ENCODE peak calls at places on chromosomes 12 and 14, in nine cellular contexts. J is fibroblast of mammary gland, V is NCI-H1105, D is cardiac muscle cell, M is NCI-H345, Z is T follicular helper cell, E is kidney tubule cell, Q is NCI-H2107, H is gastrocnemius medialis. L is an unnamed sample.

GRCh38 chr12:121391619-121392324 is 8.1 kb upstream of the RNF34 start:
- DNase-seq in J (peak; percentile 54), V (no peak), D (no peak), M (no peak), Z (no peak), E (no peak), Q (no peak), H (no peak), L (no peak)

GRCh38 chr14:64875350-64875749 is 4.4 kb downstream of the SPTB start:
- DNase-seq in J (no peak), V (no peak), D (no peak), M (no peak), Z (no peak), E (no peak), Q (no peak), H (no peak), L (no peak)

GRCh38 chr14:61255968-61256367 is 25.2 kb downstream of the TMEM30B start:
- DNase-seq in J (no peak), V (no peak), D (no peak), M (no peak), Z (no peak), E (no peak), Q (no peak), H (no peak), L (no peak)

GRCh38 chr14:26841920-26842741 is 244.3 kb upstream of the NOVA1 start:
- DNase-seq in J (peak; percentile 100), V (no peak), D (peak; percentile 8), M (peak; percentile 30), Z (no peak), E (peak; percentile 99), Q (no peak), H (peak; percentile 67), L (no peak)

GRCh38 chr14:50085570-50086315 is 30.6 kb downstream of the VCPKMT start:
- DNase-seq in J (peak; percentile 74), V (no peak), D (no peak), M (no peak), Z (no peak), E (peak; percentile 84), Q (no peak), H (no peak), L (no peak)

GRCh38 chr14:89432226-89432625 is 15.2 kb upstream of the FOXN3 start:
- DNase-seq in J (no peak), V (no peak), D (no peak), M (peak; percentile 90), Z (no peak), E (no peak), Q (no peak), H (no peak), L (no peak)

GRCh38 chr14:96217381-96217913 is 12.8 kb downstream of the BDKRB2 start:
- DNase-seq in J (no peak), V (no peak), D (no peak), M (peak; percentile 54), Z (no peak), E (no peak), Q (no peak), H (no peak), L (no peak)

GRCh38 chr14:78356406-78356805 is 186.2 kb downstream of the NRXN3 start:
- DNase-seq in J (no peak), V (peak; percentile 68), D (no peak), M (no peak), Z (no peak), E (no peak), Q (no peak), H (no peak), L (no peak)

L was measured in type B pancreatic cell.